ENCODE peak calls at places on chromosome 9, in five cellular contexts. Q is stomach, F is germinal center, Y is T-helper 17 cell, I is T-cell. Z is an unnamed sample.

GRCh38 chr9:106864533-106865143 is 1.7 kb downstream of the ZNF462 start:
- DNase-seq in I (no peak), Y (no peak), Q (no peak), F (no peak), Z (no peak)

GRCh38 chr9:12785251-12785880 is 10.5 kb downstream of the LURAP1L start:
- DNase-seq in I (no peak), F (no peak), Q (peak; percentile 66), Y (no peak), Z (peak; percentile 61)

GRCh38 chr9:14383296-14383695 is 69.4 kb upstream of the NFIB start:
- DNase-seq in I (no peak), Y (no peak), Q (no peak), F (no peak), Z (no peak)

GRCh38 chr9:107487521-107488399 is 1.8 kb downstream of the KLF4 start:
- DNase-seq in I (no peak), Y (no peak), Q (peak; percentile 68), F (peak; percentile 40), Z (peak; percentile 73)

GRCh38 chr9:113933188-113933587 is 57.1 kb downstream of the ZNF618 start:
- DNase-seq in I (no peak), Q (no peak), Y (no peak), F (no peak), Z (peak; percentile 12)

GRCh38 chr9:112831281-112831851 is 59.3 kb downstream of the SLC46A2 start:
- DNase-seq in Y (no peak), Q (peak; percentile 77), F (no peak), I (no peak), Z (peak; percentile 85)

GRCh38 chr9:76322810-76323209 is 71.4 kb downstream of the RFK start:
- DNase-seq in Y (no peak), Q (no peak), F (no peak), I (no peak), Z (no peak)

GRCh38 chr9:83403864-83404263 is 134.3 kb downstream of the FRMD3 start:
- DNase-seq in Q (no peak), Y (no peak), I (no peak), F (no peak), Z (no peak)

GRCh38 chr9:113186241-113186755 is 34.8 kb downstream of the FKBP15 start:
- DNase-seq in Q (no peak), Y (no peak), F (no peak), I (no peak), Z (no peak)

GRCh38 chr9:3968891-3969290 is 331.0 kb downstream of the GLIS3 start:
- DNase-seq in Q (no peak), Y (no peak), F (no peak), I (no peak), Z (no peak)

GRCh38 chr9:136671646-136672430 is 9.1 kb downstream of the EGFL7 start:
- DNase-seq in F (peak; percentile 68), Q (no peak), I (no peak), Y (no peak), Z (no peak)

GRCh38 chr9:121730188-121730587 is 78.8 kb downstream of the DAB2IP start:
- DNase-seq in Y (no peak), Q (no peak), F (no peak), I (no peak), Z (no peak)

GRCh38 chr9:92525306-92525705 is 10.5 kb downstream of the ECM2 start:
- DNase-seq in I (no peak), Y (no peak), Q (no peak), F (no peak), Z (no peak)

GRCh38 chr9:89648247-89649000 is 43.6 kb downstream of the GADD45G start:
- DNase-seq in F (no peak), Y (no peak), Q (no peak), I (no peak), Z (no peak)

GRCh38 chr9:38046669-38047300 is 22.2 kb downstream of the SHB start:
- DNase-seq in F (no peak), I (no peak), Y (no peak), Q (peak; percentile 57), Z (no peak)

GRCh38 chr9:128034821-128035764 is 32.0 kb downstream of the NAIF1 start:
- DNase-seq in F (peak; percentile 86), I (peak; percentile 32), Q (peak; percentile 73), Y (peak; percentile 35), Z (peak; percentile 75)

GRCh38 chr9:21906213-21906612 is 88.0 kb downstream of the CDKN2A start:
- DNase-seq in Q (no peak), F (no peak), Y (no peak), I (no peak), Z (no peak)

GRCh38 chr9:97109194-97109811 is 70.4 kb upstream of the CTSV start:
- DNase-seq in I (no peak), Q (peak; percentile 70), Y (no peak), F (no peak), Z (peak; percentile 66)

GRCh38 chr9:114132550-114132918 is 22.8 kb upstream of the COL27A1 start:
- DNase-seq in Q (no peak), F (no peak), I (no peak), Y (no peak), Z (no peak)

GRCh38 chr9:98256632-98257218 is 1.3 kb upstream of the TBC1D2 start:
- DNase-seq in F (peak; percentile 54), I (peak; percentile 34), Y (no peak), Q (no peak), Z (no peak)

GRCh38 chr9:131712151-131712716 is 27.6 kb downstream of the RAPGEF1 start:
- DNase-seq in F (no peak), Q (no peak), I (no peak), Y (no peak), Z (no peak)

GRCh38 chr9:94623253-94623652 is 16.1 kb downstream of the FBP1 start:
- DNase-seq in Q (peak; percentile 70), F (peak; percentile 29), Y (no peak), I (no peak), Z (peak; percentile 82)

GRCh38 chr9:73183917-73184861 is 32.5 kb downstream of the ANXA1 start:
- DNase-seq in Q (no peak), I (no peak), Y (no peak), F (peak; percentile 1), Z (no peak)

GRCh38 chr9:34457266-34458012 is 931 bp downstream of the FAM219A start:
- DNase-seq in Q (peak; percentile 66), Y (no peak), I (no peak), F (peak; percentile 26), Z (peak; percentile 62)

GRCh38 chr9:83569326-83569725 is 31.1 kb upstream of the FRMD3 start:
- DNase-seq in F (no peak), Q (no peak), I (no peak), Y (no peak), Z (no peak)

GRCh38 chr9:128117613-128118471 is 9.7 kb downstream of the PTGES2 start:
- DNase-seq in Q (peak; percentile 96), F (peak; percentile 89), Y (peak; percentile 98), I (peak; percentile 88), Z (peak; percentile 98)

GRCh38 chr9:35105571-35106342 is 2.8 kb upstream of the STOML2 start:
- DNase-seq in Y (no peak), I (no peak), Q (no peak), F (no peak), Z (no peak)